ENCODE peak calls at places on chromosomes 13 and 19, in ten cellular contexts. U, I, T, G, B, H, N, M, O and F are unnamed samples.

GRCh38 chr19:49923055-49924003 is 5.7 kb upstream of the ATF5 start:
- DNase-seq in G (no peak), O (peak), M (no peak), B (no peak), T (no peak), N (peak), I (no peak), H (no peak), U (no peak), F (no peak)

GRCh38 chr19:15587663-15588062 is 27.4 kb upstream of the CYP4F8 start:
- DNase-seq in G (no peak), U (no peak), H (no peak), T (no peak), B (no peak), N (peak), O (no peak), M (no peak), I (no peak), F (peak)

GRCh38 chr13:35621989-35622388 is 145.5 kb upstream of the MAB21L1 start:
- DNase-seq in O (no peak), G (no peak), U (no peak), I (no peak), T (no peak), N (no peak), M (peak), B (no peak), H (peak), F (no peak)

GRCh38 chr13:111006508-111007031 is 91.7 kb upstream of the ANKRD10 start:
- DNase-seq in B (no peak), N (peak), G (no peak), T (no peak), O (peak), I (no peak), U (no peak), M (peak), H (peak), F (peak)

GRCh38 chr13:45242070-45242469 is 41.2 kb upstream of the KCTD4 start:
- DNase-seq in I (no peak), H (peak), O (no peak), B (no peak), U (no peak), T (no peak), M (peak), N (no peak), G (no peak), F (no peak)

GRCh38 chr13:31556376-31556775 is 182.9 kb upstream of the RXFP2 start:
- DNase-seq in N (no peak), M (peak), O (no peak), U (no peak), I (no peak), H (no peak), B (no peak), G (no peak), T (no peak), F (no peak)

GRCh38 chr13:41196011-41196410 is 1.6 kb upstream of the KBTBD7 start:
- DNase-seq in H (no peak), M (no peak), I (no peak), N (no peak), B (no peak), U (no peak), T (no peak), O (no peak), G (no peak), F (no peak)

GRCh38 chr13:76711515-76712182 is 174.6 kb downstream of the KCTD12 start:
- DNase-seq in H (peak), O (no peak), I (no peak), B (no peak), U (no peak), T (no peak), M (peak), N (peak), G (no peak), F (no peak)

GRCh38 chr19:13060964-13061927 is 41.4 kb downstream of the LYL1 start:
- DNase-seq in M (peak), I (peak), H (peak), N (peak), U (peak), T (peak), O (peak), G (peak), B (peak), F (peak)

GRCh38 chr19:35671818-35672217 is 5.5 kb downstream of the UPK1A start:
- DNase-seq in M (no peak), G (no peak), N (no peak), T (peak), U (no peak), I (no peak), O (no peak), B (no peak), H (peak), F (no peak)